ENCODE peak calls at places on chromosomes 13 and 19, in four cellular contexts. V, Z, B and L are unnamed samples. For H3K4me1, the result is how much of the 10 kb centered on the place peaks cover.

GRCh38 chr19:33392341-33393285 is 19.1 kb downstream of the CEBPG start:
- DNase-seq in V (no peak), Z (no peak), B (no peak), L (no peak)

GRCh38 chr13:27631665-27632064 is 10.0 kb downstream of the POLR1D start:
- DNase-seq in V (no peak), Z (no peak), B (no peak), L (no peak)

GRCh38 chr19:56309511-56310185 is 5.0 kb downstream of the ZSCAN5A start:
- DNase-seq in V (peak), Z (peak), B (peak), L (peak)

GRCh38 chr19:42544146-42544545 is 15.9 kb upstream of the CEACAM1 start:
- DNase-seq in V (no peak), Z (no peak), B (no peak), L (no peak)

GRCh38 chr13:20370815-20371421 is 138.8 kb upstream of the GJB6 start:
- DNase-seq in V (peak), Z (no peak), B (no peak), L (peak)

GRCh38 chr13:109376936-109377335 is 409.4 kb downstream of the IRS2 start:
- DNase-seq in V (no peak), Z (no peak), B (no peak), L (no peak)

GRCh38 chr19:58392945-58393724 is 2.3 kb upstream of the RNF225 start:
- DNase-seq in V (no peak), Z (no peak), B (no peak), L (no peak)

GRCh38 chr13:48892311-48892710 is 83.4 kb upstream of the FNDC3A start:
- DNase-seq in V (no peak), Z (no peak), B (peak), L (no peak)

GRCh38 chr19:49441210-49441959 is at the start of gene SLC17A7:
- DNase-seq in V (no peak), Z (peak), B (no peak), L (peak)

GRCh38 chr19:33348301-33349010 is 25.1 kb upstream of the CEBPG start:
- DNase-seq in V (no peak), Z (no peak), B (no peak), L (no peak)

GRCh38 chr19:41327499-41328156 is 17.7 kb downstream of the CCDC97 start:
- DNase-seq in V (peak), Z (peak), B (peak), L (peak)

GRCh38 chr19:34994286-34994642 is 5.9 kb upstream of the GRAMD1A start:
- DNase-seq in V (no peak), Z (no peak), B (no peak), L (no peak)

GRCh38 chr19:50203281-50204080 is at the start of gene MYH14:
- DNase-seq in V (peak), Z (no peak), B (peak), L (peak)

GRCh38 chr19:6458695-6459355 is 767 bp downstream of the SLC25A23 start:
- DNase-seq in V (no peak), Z (peak), B (no peak), L (no peak)

GRCh38 chr19:13007292-13008045 is 12.2 kb downstream of the NFIX start:
- DNase-seq in V (no peak), Z (no peak), B (no peak), L (no peak)

GRCh38 chr19:46890423-46891170 is 29.8 kb downstream of the ARHGAP35 start:
- DNase-seq in V (no peak), Z (no peak), B (no peak), L (no peak)

GRCh38 chr19:11463391-11463790 is 17.5 kb downstream of the ELAVL3 start:
- DNase-seq in V (no peak), Z (peak), B (no peak), L (no peak)

GRCh38 chr19:15177269-15178116 is 23.3 kb downstream of the NOTCH3 start:
- DNase-seq in V (no peak), Z (peak), B (peak), L (peak)

GRCh38 chr19:38267780-38268430 is 3.5 kb downstream of the SPINT2 start:
- DNase-seq in V (peak), Z (no peak), B (no peak), L (peak)

GRCh38 chr13:26377038-26377437 is 123.1 kb downstream of the CDK8 start:
- DNase-seq in V (peak), Z (peak), B (peak), L (peak)

GRCh38 chr19:50817941-50818858 is 5.4 kb downstream of the KLK1 start:
- DNase-seq in V (peak), Z (peak), B (peak), L (peak)

GRCh38 chr19:44809856-44810554 is 1.1 kb downstream of the BCAM start:
- DNase-seq in V (no peak), Z (no peak), B (no peak), L (no peak)

GRCh38 chr19:44806271-44806670 is 2.6 kb upstream of the BCAM start:
- DNase-seq in V (no peak), Z (no peak), B (no peak), L (no peak)

GRCh38 chr19:44808463-44809371 is at the start of gene BCAM:
- DNase-seq in V (peak), Z (no peak), B (peak), L (peak)

GRCh38 chr19:44807162-44807561 is 1.7 kb upstream of the BCAM start:
- DNase-seq in V (peak), Z (no peak), B (no peak), L (peak)

GRCh38 chr19:44807652-44808462 is 1.0 kb upstream of the BCAM start:
- DNase-seq in V (peak), Z (peak), B (peak), L (peak)
- H3K4me2 ChIP-seq in V (peak), Z (no peak), B (no peak), L (peak)

GRCh38 chr13:40566811-40567210 is 99.6 kb downstream of the FOXO1 start:
- DNase-seq in V (no peak), Z (no peak), B (no peak), L (no peak)

GRCh38 chr13:40570930-40571329 is 95.5 kb downstream of the FOXO1 start:
- DNase-seq in V (no peak), Z (no peak), B (no peak), L (no peak)

GRCh38 chr13:40571338-40571737 is 95.1 kb downstream of the FOXO1 start:
- DNase-seq in V (no peak), Z (peak), B (no peak), L (no peak)

GRCh38 chr13:40568246-40568645 is 98.2 kb downstream of the FOXO1 start:
- DNase-seq in V (no peak), Z (no peak), B (peak), L (no peak)

GRCh38 chr13:40568672-40569350 is 97.6 kb downstream of the FOXO1 start:
- DNase-seq in V (no peak), Z (no peak), B (peak), L (no peak)
- H3K4me1 ChIP-seq in V (under half), Z (half or more), B (under half), L (half or more)

DNA sequence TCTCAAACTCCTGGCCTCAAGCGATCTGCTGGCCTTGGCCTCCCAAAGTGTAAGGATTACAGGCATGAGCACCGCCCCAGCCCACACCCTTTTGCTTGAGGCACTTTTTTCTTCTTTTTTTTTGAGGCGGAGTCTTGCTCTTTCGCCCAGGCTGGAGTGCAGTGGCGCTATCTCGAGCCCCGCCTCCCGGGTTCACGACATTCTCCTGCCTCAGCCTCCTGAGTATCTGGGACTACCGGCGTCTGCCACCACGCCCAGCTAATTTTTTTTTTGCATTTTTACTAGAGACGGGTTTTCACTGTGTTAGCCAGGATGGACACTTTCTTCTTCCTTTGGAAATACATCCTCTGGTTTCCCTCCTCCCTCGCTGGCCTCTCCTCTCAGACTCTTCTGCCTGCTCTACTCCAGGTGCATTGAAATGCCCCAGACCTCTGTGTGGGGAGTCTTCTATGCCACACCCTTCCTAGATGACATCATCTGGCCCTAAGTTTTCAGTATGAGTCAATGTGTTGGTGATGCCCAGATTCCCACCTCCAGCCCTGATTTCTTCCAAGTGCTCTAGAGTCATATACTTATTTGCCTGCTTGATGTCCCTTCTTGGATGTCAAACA is 20.7 kb upstream of the TPT1 start:
- DNase-seq in V (peak), Z (no peak), B (no peak), L (no peak)
- H3K4me2 ChIP-seq in V (peak), Z (no peak), B (no peak), L (no peak)

GRCh38 chr13:40629678-40630384 is 36.6 kb downstream of the FOXO1 start:
- DNase-seq in V (no peak), Z (peak), B (no peak), L (no peak)
- H3K4me1 ChIP-seq in V (under half), Z (half or more), B (under half), L (half or more)

DNA sequence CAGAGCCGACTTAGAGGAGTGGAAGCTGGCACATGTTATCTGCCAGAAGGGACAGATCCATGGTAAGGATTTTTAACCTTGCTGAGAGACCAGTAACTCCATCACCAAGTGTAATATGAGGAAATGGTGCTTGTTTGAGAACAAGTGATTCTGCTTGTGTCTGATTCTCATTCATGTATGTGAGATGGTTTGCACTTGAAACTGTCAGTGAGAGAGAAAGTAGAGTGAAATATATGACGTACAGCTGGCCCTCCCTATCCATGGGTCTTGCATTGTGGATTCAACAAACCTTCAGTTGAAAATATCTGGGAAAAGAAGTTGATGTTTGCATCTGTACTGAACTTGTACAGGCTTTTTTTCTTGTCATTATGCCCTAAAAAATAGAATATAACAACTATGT is 2.0 kb upstream of the ZNF461 start:
- DNase-seq in V (no peak), Z (no peak), B (no peak), L (no peak)
- H3K4me2 ChIP-seq in V (no peak), Z (no peak), B (no peak), L (peak)

DNA sequence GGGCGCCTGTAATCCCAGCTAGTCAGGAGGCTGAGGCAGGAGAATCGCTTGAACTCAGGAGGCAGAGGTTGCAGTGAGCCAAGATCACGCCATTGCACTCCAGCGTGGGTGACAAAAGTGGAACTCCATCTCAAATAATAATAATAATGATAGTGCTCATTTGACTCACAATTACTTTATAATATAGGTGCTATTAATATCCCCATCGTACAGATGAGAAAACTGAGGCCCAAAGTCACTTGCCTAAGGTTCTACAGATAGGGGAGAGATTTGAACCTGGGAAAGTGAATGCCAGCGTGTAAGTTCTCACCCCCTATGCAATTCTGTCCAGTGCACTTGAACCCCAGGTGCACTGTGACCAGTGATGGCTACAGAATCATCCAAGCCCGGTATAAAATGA is 5.9 kb downstream of the GMFG start:
- DNase-seq in V (no peak), Z (no peak), B (no peak), L (no peak)
- H3K4me1 ChIP-seq in V (under half), Z (under half), B (under half), L (under half)